ENCODE peak calls at places on chromosomes 5 and 9, in six cellular contexts. U is HL-60, L is ureter, E is Caki2, T is astrocyte of the spinal cord, N is non-pigmented ciliary epithelial cell. I is an unnamed sample.
A peak's percentile ranks its signal among the peaks of the same experiment; 100 is the strongest.

GRCh38 chr5:59066367-59067163 is 483.7 kb downstream of the RAB3C start:
- DNase-seq in E (peak; percentile 25), N (peak; percentile 83), U (no peak), L (no peak), T (peak; percentile 40), I (peak; percentile 96)

GRCh38 chr5:154444559-154445421 is 1.0 kb upstream of the SAP30L start:
- DNase-seq in U (no peak), L (peak; percentile 45), E (no peak), N (no peak), T (no peak), I (no peak)

GRCh38 chr5:1804001-1804690 is 2.9 kb downstream of the NDUFS6 start:
- DNase-seq in T (no peak), E (no peak), L (no peak), N (no peak), U (no peak), I (no peak)

GRCh38 chr9:20658677-20659473 is 25.2 kb upstream of the FOCAD start:
- DNase-seq in N (no peak), L (no peak), E (no peak), T (peak; percentile 5), U (no peak), I (no peak)

GRCh38 chr5:177607452-177608192 is 7.7 kb downstream of the B4GALT7 start:
- DNase-seq in L (peak; percentile 86), T (peak; percentile 85), N (peak; percentile 60), E (peak; percentile 72), U (peak; percentile 51), I (peak; percentile 91)

GRCh38 chr5:124736111-124736813 is 10.2 kb downstream of the ZNF608 start:
- DNase-seq in T (peak; percentile 90), E (peak; percentile 64), N (no peak), L (no peak), U (no peak), I (peak; percentile 84)

GRCh38 chr9:115374724-115375268 is 256.8 kb upstream of the TNC start:
- DNase-seq in N (no peak), T (no peak), L (no peak), U (no peak), E (no peak), I (no peak)

GRCh38 chr9:124004608-124005007 is 7.0 kb upstream of the LHX2 start:
- DNase-seq in T (no peak), U (no peak), N (no peak), L (no peak), E (no peak), I (no peak)

GRCh38 chr9:89920131-89920530 is 315.3 kb downstream of the GADD45G start:
- DNase-seq in N (no peak), E (no peak), L (no peak), U (no peak), T (no peak), I (no peak)

GRCh38 chr9:112241491-112241890 is 66.4 kb upstream of the SUSD1 start:
- DNase-seq in T (no peak), N (no peak), E (no peak), L (no peak), U (no peak), I (peak; percentile 33)

GRCh38 chr9:133460405-133461175 is 812 bp downstream of the CACFD1 start:
- DNase-seq in E (peak; percentile 70), N (no peak), T (peak; percentile 9), U (no peak), L (peak; percentile 84), I (no peak)

GRCh38 chr5:178683758-178684157 is 46.7 kb downstream of the ZNF354A start:
- DNase-seq in L (no peak), N (no peak), T (no peak), U (peak; percentile 21), E (no peak), I (peak; percentile 25)

GRCh38 chr9:93093449-93094293 is 2.3 kb upstream of the CARD19 start:
- DNase-seq in N (no peak), U (peak; percentile 73), L (no peak), E (no peak), T (no peak), I (no peak)

GRCh38 chr9:135126480-135127187 is 39.2 kb downstream of the OLFM1 start:
- DNase-seq in L (no peak), E (peak; percentile 44), U (no peak), T (no peak), N (no peak), I (no peak)

GRCh38 chr5:66145737-66146136 is 1.6 kb downstream of the SREK1 start:
- DNase-seq in L (no peak), E (no peak), T (no peak), N (no peak), U (no peak), I (no peak)

GRCh38 chr9:5265939-5266338 is 34.7 kb downstream of the INSL4 start:
- DNase-seq in E (no peak), L (no peak), T (no peak), U (no peak), N (no peak), I (no peak)

GRCh38 chr9:14380061-14380836 is 66.3 kb upstream of the NFIB start:
- DNase-seq in T (no peak), L (no peak), N (no peak), E (no peak), U (no peak), I (no peak)

I was measured in iris pigment epithelial cell.